ENCODE peak calls at places on chromosomes 3 and 15, in seven cellular contexts. One of them, this sample, is unnamed.

GRCh38 chr3:183324083-183324482 is 71.0 kb downstream of the B3GNT5 start:
- DNase-seq in effector CD4-positive, alpha-beta T cell: no peak
- DNase-seq in CD8-positive, alpha-beta memory T cell: no peak
- DNase-seq in AML-193: no peak
- DNase-seq in psoas muscle: no peak
- DNase-seq in mesenchymal stem cell: no peak
- DNase-seq in 8988T: peak
- DNase-seq in this sample: no peak

GRCh38 chr3:114542359-114542758 is 248.5 kb downstream of the TIGIT start:
- DNase-seq in effector CD4-positive, alpha-beta T cell: no peak
- DNase-seq in CD8-positive, alpha-beta memory T cell: no peak
- DNase-seq in AML-193: no peak
- DNase-seq in psoas muscle: no peak
- DNase-seq in mesenchymal stem cell: no peak
- DNase-seq in 8988T: no peak
- DNase-seq in this sample: no peak

GRCh38 chr15:67542462-67543347 is at the start of gene MAP2K5:
- DNase-seq in effector CD4-positive, alpha-beta T cell: peak
- DNase-seq in CD8-positive, alpha-beta memory T cell: peak
- DNase-seq in AML-193: peak
- DNase-seq in psoas muscle: peak
- DNase-seq in mesenchymal stem cell: peak
- DNase-seq in 8988T: no peak
- DNase-seq in this sample: peak

GRCh38 chr3:113271189-113271588 is 59.8 kb downstream of the BOC start:
- DNase-seq in effector CD4-positive, alpha-beta T cell: no peak
- DNase-seq in CD8-positive, alpha-beta memory T cell: no peak
- DNase-seq in AML-193: no peak
- DNase-seq in psoas muscle: no peak
- DNase-seq in mesenchymal stem cell: no peak
- DNase-seq in 8988T: no peak
- DNase-seq in this sample: no peak

GRCh38 chr3:197878427-197878826 is 71.6 kb upstream of the RPL35A start:
- DNase-seq in effector CD4-positive, alpha-beta T cell: no peak
- DNase-seq in CD8-positive, alpha-beta memory T cell: no peak
- DNase-seq in AML-193: peak
- DNase-seq in psoas muscle: no peak
- DNase-seq in mesenchymal stem cell: no peak
- DNase-seq in 8988T: no peak
- DNase-seq in this sample: no peak

GRCh38 chr3:122239112-122239511 is 55.6 kb downstream of the CASR start:
- DNase-seq in effector CD4-positive, alpha-beta T cell: no peak
- DNase-seq in CD8-positive, alpha-beta memory T cell: no peak
- DNase-seq in AML-193: no peak
- DNase-seq in psoas muscle: no peak
- DNase-seq in mesenchymal stem cell: no peak
- DNase-seq in 8988T: no peak
- DNase-seq in this sample: no peak

GRCh38 chr3:42351221-42351620 is 59.2 kb downstream of the LYZL4 start:
- DNase-seq in effector CD4-positive, alpha-beta T cell: no peak
- DNase-seq in CD8-positive, alpha-beta memory T cell: no peak
- DNase-seq in AML-193: no peak
- DNase-seq in psoas muscle: no peak
- DNase-seq in mesenchymal stem cell: no peak
- DNase-seq in 8988T: no peak
- DNase-seq in this sample: no peak

GRCh38 chr3:123672429-123673146 is 87.7 kb upstream of the HACD2 start:
- DNase-seq in effector CD4-positive, alpha-beta T cell: no peak
- DNase-seq in CD8-positive, alpha-beta memory T cell: no peak
- DNase-seq in AML-193: no peak
- DNase-seq in psoas muscle: no peak
- DNase-seq in mesenchymal stem cell: no peak
- DNase-seq in 8988T: no peak
- DNase-seq in this sample: no peak

GRCh38 chr3:11423868-11424267 is 151.7 kb downstream of the ATG7 start:
- DNase-seq in effector CD4-positive, alpha-beta T cell: no peak
- DNase-seq in CD8-positive, alpha-beta memory T cell: no peak
- DNase-seq in AML-193: no peak
- DNase-seq in psoas muscle: no peak
- DNase-seq in mesenchymal stem cell: no peak
- DNase-seq in 8988T: no peak
- DNase-seq in this sample: no peak

GRCh38 chr15:63466378-63467192 is 37.8 kb upstream of the USP3 start:
- DNase-seq in effector CD4-positive, alpha-beta T cell: peak
- DNase-seq in CD8-positive, alpha-beta memory T cell: peak
- DNase-seq in AML-193: peak
- DNase-seq in psoas muscle: no peak
- DNase-seq in mesenchymal stem cell: peak
- DNase-seq in 8988T: peak
- DNase-seq in this sample: no peak